ENCODE peak calls at places on chromosome 17, in four cellular contexts. E is AG10803; N is CD8-positive, alpha-beta T cell; O is mucosa of descending colon. Y is an unnamed sample.

GRCh38 chr17:66302761-66303626 is 581 bp downstream of the PRKCA start:
- DNase-seq in E (peak; percentile 59), N (peak; percentile 60), O (peak; percentile 80), Y (peak; percentile 28)

GRCh38 chr17:17790673-17791464 is 45.9 kb downstream of the SREBF1 start:
- DNase-seq in E (no peak), N (no peak), O (no peak), Y (no peak)

GRCh38 chr17:83152745-83153611 is 73.6 kb downstream of the METRNL start:
- DNase-seq in E (no peak), N (no peak), O (no peak), Y (no peak)

GRCh38 chr17:81561494-81561885 is 9.3 kb upstream of the FAAP100 start:
- DNase-seq in E (no peak), N (no peak), O (no peak), Y (no peak)

GRCh38 chr17:37743612-37743874 is 1.3 kb downstream of the HNF1B start:
- DNase-seq in E (no peak), N (no peak), O (peak; percentile 81), Y (peak; percentile 38)

GRCh38 chr17:75970011-75970523 is 8.9 kb downstream of the ACOX1 start:
- DNase-seq in E (peak; percentile 67), N (no peak), O (no peak), Y (no peak)

GRCh38 chr17:15261818-15262290 is 3.3 kb downstream of the PMP22 start:
- DNase-seq in E (peak; percentile 44), N (no peak), O (peak; percentile 44), Y (no peak)

GRCh38 chr17:66552381-66552780 is 250.0 kb downstream of the PRKCA start:
- DNase-seq in E (no peak), N (no peak), O (no peak), Y (no peak)

GRCh38 chr17:79646721-79647455 is 36.0 kb upstream of the RBFOX3 start:
- DNase-seq in E (no peak), N (no peak), O (no peak), Y (no peak)

GRCh38 chr17:82228842-82229685 is at the start of gene SLC16A3:
- DNase-seq in E (peak; percentile 80), N (peak; percentile 77), O (peak; percentile 83), Y (peak; percentile 74)

GRCh38 chr17:77002103-77003045 is 134.2 kb downstream of the MGAT5B start:
- DNase-seq in E (peak; percentile 27), N (no peak), O (no peak), Y (no peak)

GRCh38 chr17:35804658-35805192 is 4.6 kb upstream of the TAF15 start:
- DNase-seq in E (peak; percentile 94), N (peak; percentile 29), O (no peak), Y (no peak)

GRCh38 chr17:73710095-73710592 is 65.9 kb upstream of the SDK2 start:
- DNase-seq in E (peak; percentile 45), N (peak; percentile 73), O (peak; percentile 62), Y (no peak)

GRCh38 chr17:41308918-41309359 is at the start of gene KRTAP16-1:
- DNase-seq in E (no peak), N (peak; percentile 59), O (no peak), Y (no peak)

GRCh38 chr17:60524463-60525346 is 1.3 kb downstream of the APPBP2 start:
- DNase-seq in E (no peak), N (no peak), O (no peak), Y (no peak)

GRCh38 chr17:82993005-82993404 is 86.4 kb upstream of the METRNL start:
- DNase-seq in E (no peak), N (no peak), O (no peak), Y (no peak)

GRCh38 chr17:78356163-78356713 is 3.6 kb downstream of the SOCS3 start:
- DNase-seq in E (peak; percentile 81), N (peak; percentile 86), O (peak; percentile 59), Y (peak; percentile 67)

GRCh38 chr17:235831-236640 is 54.6 kb upstream of the DOC2B start:
- DNase-seq in E (no peak), N (no peak), O (peak; percentile 14), Y (no peak)

GRCh38 chr17:15510361-15510760 is 42.9 kb upstream of the CDRT4 start:
- DNase-seq in E (peak; percentile 82), N (no peak), O (no peak), Y (no peak)

GRCh38 chr17:5825717-5826330 is 241.5 kb upstream of the NLRP1 start:
- DNase-seq in E (no peak), N (no peak), O (no peak), Y (no peak)

GRCh38 chr17:79105937-79106336 is 31.3 kb downstream of the ENGASE start:
- DNase-seq in E (no peak), N (no peak), O (no peak), Y (no peak)

GRCh38 chr17:80761421-80761871 is 216.8 kb downstream of the RPTOR start:
- DNase-seq in E (peak; percentile 68), N (peak; percentile 65), O (no peak), Y (no peak)

GRCh38 chr17:63998050-63998720 is at the start of gene PRR29:
- DNase-seq in E (peak; percentile 36), N (peak; percentile 74), O (peak; percentile 75), Y (peak; percentile 67)

GRCh38 chr17:5580367-5580766 is 3.9 kb downstream of the NLRP1 start:
- DNase-seq in E (peak; percentile 73), N (no peak), O (no peak), Y (no peak)

GRCh38 chr17:64706224-64707076 is 44.3 kb upstream of the SMURF2 start:
- DNase-seq in E (no peak), N (no peak), O (no peak), Y (no peak)

GRCh38 chr17:38498353-38498752 is 70.1 kb downstream of the ARHGAP23 start:
- DNase-seq in E (no peak), N (no peak), O (no peak), Y (no peak)

GRCh38 chr17:47829870-47830269 is 1.5 kb downstream of the MRPL10 start:
- DNase-seq in E (no peak), N (peak; percentile 42), O (no peak), Y (no peak)

GRCh38 chr17:50603340-50603739 is 31.3 kb upstream of the ABCC3 start:
- DNase-seq in E (no peak), N (no peak), O (no peak), Y (no peak)
- TF ChIP-seq CTCF in E (peak; percentile 11), N (peak; percentile 17), O (no peak), Y (no peak)

DNA sequence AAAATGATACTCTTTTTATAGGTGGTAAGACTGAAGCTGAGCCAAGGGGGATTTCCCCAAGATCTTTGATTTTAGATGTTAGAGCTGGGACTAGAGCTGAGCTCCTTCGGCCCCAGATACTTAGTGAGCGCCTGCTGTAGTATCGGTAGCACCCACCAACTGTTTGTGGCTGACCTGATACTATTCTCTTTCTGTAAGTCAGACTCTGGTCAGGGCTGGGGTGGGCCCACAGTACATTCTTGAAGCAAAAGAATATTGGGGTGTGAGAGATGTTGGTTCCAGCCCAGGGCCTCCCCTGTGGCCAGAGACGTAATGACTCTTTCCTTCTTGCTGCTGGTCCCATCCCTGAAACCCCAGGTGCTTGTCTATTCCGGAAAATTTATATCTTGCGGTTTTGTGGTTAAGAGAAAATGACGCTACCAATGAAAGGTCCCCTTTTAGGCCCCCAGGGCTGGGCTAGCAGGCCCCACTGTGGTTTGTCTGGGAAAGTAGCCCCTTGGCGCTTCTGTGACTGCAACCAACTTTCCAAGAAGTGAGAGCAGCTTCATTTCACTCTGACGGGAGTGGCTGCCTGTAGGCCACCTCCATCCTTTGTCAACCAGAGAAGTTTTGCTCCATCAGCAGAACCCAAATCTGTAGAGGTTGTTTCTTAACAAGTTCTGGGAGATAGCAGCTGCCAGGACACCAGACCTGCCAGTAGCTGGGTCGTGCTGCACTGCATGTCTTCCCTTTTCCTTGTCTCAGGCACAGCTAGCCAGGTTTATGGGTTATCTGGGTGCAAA is 86.4 kb upstream of the LGALS9 start:
- DNase-seq in E (no peak), N (no peak), O (no peak), Y (peak; percentile 48)
- TF ChIP-seq CTCF in E (no peak), N (no peak), O (no peak), Y (no peak)

DNA sequence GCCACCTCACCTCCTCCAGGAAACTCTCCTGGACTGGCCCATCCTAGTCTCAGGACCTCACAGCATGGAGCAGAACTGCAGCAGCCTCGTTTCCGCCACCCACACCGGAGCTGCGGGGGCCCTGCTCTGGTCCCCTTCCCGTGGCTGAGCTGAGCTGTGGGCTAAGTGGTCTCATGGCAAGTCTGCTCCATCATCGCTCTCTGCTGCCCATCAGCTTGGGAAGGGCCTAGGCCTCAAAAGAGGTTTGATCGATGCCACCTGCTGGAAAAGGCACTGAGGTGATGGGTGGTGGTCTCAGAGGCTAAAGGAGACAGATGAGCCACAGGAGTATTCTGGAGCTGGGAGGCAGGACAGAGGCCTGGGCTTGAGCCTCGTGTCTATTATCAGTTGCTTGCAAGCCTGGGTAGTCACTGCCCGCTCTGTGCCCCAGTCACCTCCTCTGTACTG is 1.8 kb downstream of the ITGAE start:
- DNase-seq in E (no peak), N (no peak), O (no peak), Y (no peak)
- TF ChIP-seq CTCF in E (no peak), N (no peak), O (no peak), Y (no peak)

GRCh38 chr17:19717411-19717908 is 1.1 kb upstream of the SLC47A2 start:
- DNase-seq in E (no peak), N (no peak), O (no peak), Y (no peak)
- TF ChIP-seq CTCF in E (no peak), N (no peak), O (no peak), Y (no peak)

DNA sequence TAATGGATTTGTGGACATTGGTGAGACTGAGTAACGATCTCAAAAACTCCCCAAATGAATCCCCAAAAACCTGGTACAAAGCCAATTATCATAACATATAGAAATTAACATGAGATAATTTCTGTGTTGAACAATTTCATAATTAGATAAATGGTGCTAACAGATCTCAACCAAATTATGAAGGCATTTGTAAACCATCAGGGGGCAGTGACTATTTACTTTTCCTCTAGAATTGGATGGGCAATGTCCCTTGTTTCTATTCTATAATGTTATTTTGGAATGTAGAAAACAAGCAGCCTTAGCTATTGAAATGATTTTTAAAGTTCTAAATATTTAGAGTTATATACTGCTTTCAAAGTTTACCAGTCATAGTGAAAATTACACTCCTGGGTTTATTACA is 57.8 kb downstream of the MYH10 start:
- DNase-seq in E (peak; percentile 21), N (no peak), O (no peak), Y (no peak)
- TF ChIP-seq CTCF in E (peak; percentile 45), N (no peak), O (no peak), Y (no peak)